ENCODE peak calls at places on chromosomes 1 and 21, in four cellular contexts. Y is AG04449, V is left ventricle myocardium inferior, E is BJ. H is an unnamed sample.

GRCh38 chr1:198977909-198978308 is 339.1 kb downstream of the PTPRC start:
- DNase-seq in V (no peak), Y (no peak), E (no peak), H (no peak)

GRCh38 chr21:39313042-39313456 is 383 bp downstream of the BRWD1 start:
- DNase-seq in E (no peak), Y (no peak), V (no peak), H (no peak)

GRCh38 chr1:243421784-243422183 is 165.9 kb downstream of the SDCCAG8 start:
- DNase-seq in E (no peak), Y (peak), V (no peak), H (peak)

GRCh38 chr1:50658421-50659076 is 235.3 kb upstream of the DMRTA2 start:
- DNase-seq in Y (no peak), V (no peak), E (no peak), H (peak)

GRCh38 chr1:194548071-194548470 is 1361.7 kb upstream of the B3GALT2 start:
- DNase-seq in V (no peak), Y (no peak), E (no peak), H (no peak)

GRCh38 chr1:156847591-156848460 is 11.1 kb downstream of the INSRR start:
- DNase-seq in E (no peak), V (no peak), Y (no peak), H (no peak)

GRCh38 chr1:42934111-42934510 is 24.6 kb downstream of the SLC2A1 start:
- DNase-seq in V (no peak), E (no peak), Y (no peak), H (no peak)

GRCh38 chr1:226687476-226687875 is 51.6 kb downstream of the ITPKB start:
- DNase-seq in E (no peak), V (no peak), Y (no peak), H (no peak)

GRCh38 chr1:65343286-65343685 is 33.9 kb downstream of the DNAJC6 start:
- DNase-seq in Y (no peak), V (no peak), E (no peak), H (no peak)

GRCh38 chr1:172399369-172400072 is 21.0 kb upstream of the C1orf105 start:
- DNase-seq in V (peak), Y (peak), E (peak), H (peak)

GRCh38 chr21:27277122-27277521 is 310.2 kb upstream of the ADAMTS5 start:
- DNase-seq in V (no peak), E (no peak), Y (no peak), H (no peak)

GRCh38 chr1:115134850-115135484 is 45.7 kb upstream of the TSPAN2 start:
- DNase-seq in E (peak), Y (peak), V (no peak), H (peak)

GRCh38 chr1:237681210-237681609 is 209.5 kb downstream of the ZP4 start:
- DNase-seq in E (no peak), V (no peak), Y (no peak), H (no peak)

GRCh38 chr1:178037510-178038253 is 56.2 kb upstream of the RASAL2 start:
- DNase-seq in E (no peak), Y (no peak), V (peak), H (no peak)

GRCh38 chr1:228058981-228059535 is 23.4 kb upstream of the ARF1 start:
- DNase-seq in E (no peak), V (no peak), Y (no peak), H (no peak)

GRCh38 chr1:91015358-91015780 is 6.5 kb downstream of the ZNF644 start:
- DNase-seq in Y (no peak), E (no peak), V (no peak), H (no peak)

GRCh38 chr1:210373878-210374599 is 45.3 kb downstream of the HHAT start:
- DNase-seq in E (peak), Y (peak), V (no peak), H (peak)

GRCh38 chr1:5477716-5478115 is 514.5 kb downstream of the NPHP4 start:
- DNase-seq in Y (no peak), E (no peak), V (no peak), H (no peak)

GRCh38 chr1:17081439-17081838 is 27.6 kb upstream of the SDHB start:
- DNase-seq in E (no peak), Y (no peak), V (no peak), H (no peak)

GRCh38 chr1:112325504-112325903 is 70.5 kb upstream of the CTTNBP2NL start:
- DNase-seq in E (no peak), Y (no peak), V (no peak), H (no peak)

GRCh38 chr1:202745313-202745888 is 35.1 kb upstream of the SYT2 start:
- DNase-seq in E (no peak), V (no peak), Y (no peak), H (no peak)

GRCh38 chr1:209652121-209652742 is at the start of gene LAMB3:
- DNase-seq in Y (no peak), V (no peak), E (no peak), H (no peak)

GRCh38 chr1:204254031-204254661 is 40.4 kb upstream of the GOLT1A start:
- DNase-seq in Y (no peak), E (peak), V (peak), H (no peak)

GRCh38 chr1:169853335-169853734 is 40.4 kb downstream of the SCYL3 start:
- DNase-seq in Y (no peak), E (no peak), V (no peak), H (no peak)

GRCh38 chr1:26164036-26164927 is 4.5 kb downstream of the C1orf232 start:
- DNase-seq in Y (no peak), E (no peak), V (peak), H (no peak)

GRCh38 chr1:223887724-223888428 is 42.1 kb upstream of the TP53BP2 start:
- DNase-seq in Y (peak), E (peak), V (no peak), H (peak)

GRCh38 chr1:55038974-55039341 is 390 bp upstream of the PCSK9 start:
- DNase-seq in Y (no peak), E (no peak), V (no peak), H (no peak)
- H3K4me3 ChIP-seq in Y (peak), E (no peak), V (peak), H (no peak)

DNA sequence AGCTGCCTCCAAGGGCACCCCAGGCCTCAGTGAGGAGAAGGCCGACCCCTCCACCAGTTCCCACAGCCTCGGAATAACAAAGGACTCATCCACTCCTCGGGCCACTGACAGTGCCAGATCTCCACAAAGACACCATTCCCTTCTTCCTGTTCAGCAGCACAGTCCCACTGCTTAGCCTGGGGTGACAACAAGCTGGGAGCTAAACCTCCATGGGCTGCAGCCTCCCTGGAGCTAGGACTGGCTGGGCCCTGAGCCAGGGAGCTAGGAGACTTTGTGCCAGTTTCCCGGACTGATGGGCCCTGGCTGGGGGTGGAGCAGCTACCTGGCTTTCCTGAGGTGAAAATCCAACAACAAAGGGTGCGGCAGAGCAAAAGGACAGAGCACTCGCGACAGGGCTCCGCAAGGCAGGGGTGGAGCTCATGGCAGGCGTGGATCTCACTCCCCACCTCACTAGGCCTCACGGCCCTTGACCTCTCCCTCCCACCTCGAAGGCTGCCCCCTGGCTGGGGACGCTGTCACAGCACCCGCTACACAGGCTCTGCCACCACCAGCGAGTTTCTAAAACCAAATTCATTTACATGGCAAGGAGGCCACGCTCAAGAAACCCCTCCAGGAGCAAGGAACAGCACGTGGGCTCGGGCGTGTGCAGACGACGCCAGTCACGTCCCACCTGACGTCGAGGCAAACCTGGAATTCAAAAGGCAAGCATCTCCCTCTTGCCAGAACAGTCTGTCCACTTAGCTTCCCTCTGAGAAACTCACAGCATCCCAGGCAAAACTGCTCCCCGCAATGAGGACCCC is 13.8 kb downstream of the SLC35E2B start:
- DNase-seq in V (no peak), Y (no peak), E (no peak), H (no peak)
- TF ChIP-seq CTCF in V (no peak), Y (peak), E (peak), H (peak)

DNA sequence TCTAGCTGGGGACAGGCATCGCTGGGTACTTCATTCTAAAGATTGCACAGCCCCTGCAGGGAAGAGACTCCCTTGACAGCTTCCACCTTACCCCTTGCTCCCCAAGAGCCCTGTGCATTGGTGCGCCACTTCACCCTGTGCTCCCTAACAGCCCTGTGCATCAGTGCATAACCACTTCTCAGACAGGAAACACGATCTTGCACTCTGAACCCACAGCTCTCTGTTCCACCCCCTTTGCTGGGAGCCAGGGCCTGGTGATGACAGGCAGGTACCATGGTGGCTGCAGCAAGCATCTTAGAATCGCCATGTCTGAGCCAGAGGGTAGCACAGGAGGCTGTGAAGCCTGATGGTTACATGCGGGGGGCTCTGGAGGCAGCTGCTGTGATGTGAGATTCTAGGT is 5.0 kb downstream of the ALPL start:
- DNase-seq in V (no peak), E (no peak), Y (no peak), H (no peak)
- H3K4me3 ChIP-seq in V (no peak), E (no peak), Y (no peak), H (no peak)

DNA sequence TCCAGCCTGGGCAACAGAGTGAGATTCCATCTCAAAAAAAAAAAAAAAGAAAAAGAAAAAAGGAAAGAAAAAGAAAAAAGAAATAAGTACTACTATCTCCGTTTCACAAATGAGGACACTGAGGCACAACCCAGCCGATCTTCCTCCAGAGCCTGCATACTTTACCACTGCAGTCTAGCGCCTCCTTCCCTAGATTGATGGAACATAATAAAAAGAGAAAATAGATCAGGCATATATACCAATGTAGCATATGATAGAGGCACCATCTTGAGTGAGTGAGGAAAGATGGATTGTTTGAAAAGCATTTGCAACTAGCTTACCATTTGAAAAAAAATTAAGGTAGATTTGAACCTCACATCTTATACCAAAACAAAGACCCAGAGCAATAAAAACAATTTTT is 5.2 kb upstream of the DPM3 start:
- DNase-seq in Y (no peak), E (no peak), V (no peak), H (no peak)
- TF ChIP-seq CTCF in Y (no peak), E (no peak), V (no peak), H (no peak)

DNA sequence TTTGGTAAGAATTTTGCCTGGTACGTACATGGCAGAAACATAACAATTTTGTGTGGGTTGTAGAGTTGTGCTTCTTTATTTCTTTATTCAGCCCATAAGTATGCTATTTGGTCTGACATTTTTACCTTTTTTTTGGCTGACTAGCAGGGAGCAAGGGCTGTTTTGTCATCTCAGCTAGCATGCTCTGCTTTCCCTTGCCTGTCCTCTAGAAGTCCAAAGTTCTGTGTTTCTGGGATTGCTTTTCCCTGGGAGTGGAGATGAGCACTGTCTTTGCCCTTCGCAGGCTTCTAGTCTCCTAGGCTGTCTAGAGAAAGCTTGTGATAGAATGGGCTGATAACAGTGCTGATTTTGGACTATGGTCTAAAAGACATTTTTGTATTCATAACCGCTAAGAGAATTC is 7.5 kb downstream of the UCK2 start:
- DNase-seq in V (no peak), E (no peak), Y (no peak), H (no peak)
- H3K4me3 ChIP-seq in V (no peak), E (no peak), Y (no peak), H (no peak)

GRCh38 chr1:165241952-165242351 is 114.6 kb downstream of the LMX1A start:
- DNase-seq in Y (no peak), E (no peak), V (no peak), H (no peak)

GRCh38 chr1:165241321-165241720 is 115.2 kb downstream of the LMX1A start:
- DNase-seq in V (no peak), Y (no peak), E (no peak), H (no peak)

GRCh38 chr1:165239873-165240272 is 116.6 kb downstream of the LMX1A start:
- DNase-seq in E (no peak), V (no peak), Y (no peak), H (no peak)

GRCh38 chr1:165235777-165236285 is 120.7 kb downstream of the LMX1A start:
- DNase-seq in Y (no peak), E (no peak), V (no peak), H (no peak)

DNA sequence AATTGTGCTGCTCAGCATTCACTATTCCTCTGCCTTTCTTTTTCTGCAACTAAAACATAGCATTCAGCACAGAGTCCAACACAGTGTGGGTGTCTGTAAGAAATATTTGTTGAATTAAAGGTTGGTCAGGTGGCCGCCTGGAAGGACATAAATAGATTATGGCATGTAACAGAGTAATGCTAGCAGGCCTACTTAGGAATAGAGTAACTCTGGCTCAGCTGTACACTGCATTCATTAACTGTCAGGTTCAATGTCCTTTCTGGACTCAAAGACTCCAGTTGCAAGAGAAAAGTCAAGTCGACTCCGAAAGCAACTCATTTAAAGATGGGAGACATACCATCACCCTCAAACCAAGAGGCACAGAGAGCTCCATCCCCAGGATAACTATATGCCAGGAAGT is 116.0 kb downstream of the LMX1A start:
- DNase-seq in V (no peak), Y (no peak), E (no peak), H (no peak)
- TF ChIP-seq CTCF in V (no peak), Y (no peak), E (no peak), H (no peak)

GRCh38 chr1:39205102-39205780 is 746 bp downstream of the MACF1 start:
- DNase-seq in Y (no peak), V (peak), E (peak), H (no peak)
- H3K4me3 ChIP-seq in Y (peak), V (peak), E (peak), H (peak)

GRCh38 chr1:47565676-47566075 is 127.8 kb downstream of the FOXD2 start:
- DNase-seq in E (no peak), V (no peak), Y (no peak), H (no peak)
- TF ChIP-seq CTCF in E (no peak), V (no peak), Y (no peak), H (no peak)

H was measured in astrocyte of the cerebellum.